ENCODE peak calls at places on chromosomes 3 and 15, in five cellular contexts. Z, V, X, F and P are unnamed samples.

GRCh38 chr3:55491296-55491816 is 4.2 kb upstream of the WNT5A start:
- DNase-seq in X (no peak), F (peak; percentile 93), Z (peak; percentile 64), V (no peak), P (no peak)

GRCh38 chr3:124560406-124561215 is 169.6 kb upstream of the UMPS start:
- DNase-seq in Z (no peak), V (no peak), F (no peak), X (no peak), P (no peak)

GRCh38 chr15:47688573-47689086 is 28.7 kb upstream of the SEMA6D start:
- DNase-seq in V (no peak), Z (no peak), F (peak; percentile 61), X (no peak), P (no peak)

GRCh38 chr3:46659285-46659684 is 34.2 kb downstream of the ALS2CL start:
- DNase-seq in V (no peak), X (no peak), Z (no peak), F (no peak), P (no peak)

GRCh38 chr15:25830844-25831443 is 32.2 kb downstream of the ATP10A start:
- DNase-seq in Z (no peak), V (no peak), F (peak; percentile 95), X (no peak), P (no peak)

GRCh38 chr15:38036790-38037338 is 102.4 kb downstream of the TMCO5A start:
- DNase-seq in X (no peak), V (no peak), Z (no peak), F (no peak), P (no peak)

GRCh38 chr15:93458567-93458966 is 369.6 kb upstream of the RGMA start:
- DNase-seq in X (no peak), F (no peak), Z (no peak), V (no peak), P (no peak)

GRCh38 chr15:51128701-51129100 is 34.0 kb upstream of the TNFAIP8L3 start:
- DNase-seq in V (no peak), Z (no peak), X (no peak), F (peak; percentile 68), P (no peak)

GRCh38 chr3:119227064-119227850 is 13.4 kb downstream of the B4GALT4 start:
- DNase-seq in V (no peak), X (no peak), Z (no peak), F (no peak), P (no peak)

GRCh38 chr15:68045289-68046265 is 8.5 kb upstream of the PIAS1 start:
- DNase-seq in F (no peak), Z (no peak), X (no peak), V (no peak), P (no peak)

DNA sequence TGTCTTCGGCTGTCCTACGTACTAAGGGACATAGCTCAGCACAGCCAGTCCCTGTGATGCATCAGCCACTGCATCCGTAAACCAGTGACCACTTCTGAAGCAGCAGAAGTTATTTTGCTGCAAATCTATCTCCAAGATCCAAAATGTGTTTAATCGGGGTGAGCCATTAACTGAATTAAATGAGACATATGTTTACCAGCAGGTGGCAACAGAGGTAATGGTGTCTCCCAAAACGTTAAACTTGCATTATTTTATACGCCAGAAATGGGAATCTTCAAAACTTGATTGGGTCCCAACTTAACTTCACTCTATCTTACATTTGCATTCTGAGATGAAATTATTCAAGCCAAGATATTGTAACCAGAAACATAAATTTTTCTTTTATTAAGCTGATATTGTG is 75.3 kb upstream of the BOC start:
- DNase-seq in X (no peak), Z (no peak), V (no peak), F (peak; percentile 56), P (no peak)
- TF ChIP-seq CTCF in X (no peak), Z (peak; percentile 50), V (peak; percentile 70), F (peak; percentile 57), P (peak; percentile 66)

DNA sequence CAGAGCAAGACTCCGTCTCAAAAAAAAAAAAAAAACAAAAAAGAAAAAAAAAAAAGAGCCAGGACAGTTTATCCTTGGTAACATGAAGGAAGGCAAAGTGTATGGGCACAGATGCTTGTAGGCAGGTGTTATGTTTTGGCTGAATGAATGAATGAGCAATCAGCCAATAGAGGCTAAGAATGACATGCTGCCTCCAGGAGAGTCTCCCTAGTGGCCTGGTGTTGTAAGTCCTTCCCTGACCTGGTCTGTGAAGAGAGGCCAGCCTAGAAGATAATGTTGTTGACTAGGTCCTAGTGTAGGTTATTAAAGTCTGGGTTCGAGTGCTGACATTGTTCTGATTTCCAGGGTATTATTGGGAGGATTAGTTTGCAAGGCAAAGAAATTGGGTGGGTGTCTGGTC is 24.9 kb downstream of the GYG1 start:
- DNase-seq in F (peak; percentile 27), V (no peak), Z (no peak), X (no peak), P (no peak)
- TF ChIP-seq CTCF in F (no peak), V (no peak), Z (no peak), X (no peak), P (no peak)

DNA sequence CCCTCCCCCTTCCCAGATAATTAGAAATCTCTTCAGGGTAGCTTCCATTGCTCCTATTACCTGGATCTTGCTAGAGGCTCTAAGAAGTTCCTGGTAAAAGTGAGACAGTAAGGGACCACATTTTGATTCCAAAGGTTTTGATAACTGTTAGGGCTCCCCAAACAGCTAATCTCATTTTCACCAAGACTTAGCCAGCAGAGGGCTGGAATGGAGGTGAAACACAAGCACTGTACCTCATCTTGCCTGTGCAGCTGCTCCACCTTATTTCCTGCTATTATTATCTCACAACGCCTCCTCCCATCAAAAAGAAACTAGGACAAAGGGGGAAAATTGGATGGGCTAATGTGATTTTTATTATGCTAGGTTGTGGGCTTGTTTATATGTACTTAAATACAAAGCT is 7.3 kb downstream of the SETD5 start:
- DNase-seq in F (no peak), Z (no peak), X (no peak), V (no peak), P (no peak)
- TF ChIP-seq CTCF in F (no peak), Z (no peak), X (no peak), V (peak; percentile 27), P (peak; percentile 19)

GRCh38 chr3:149657796-149658443 is at the start of gene WWTR1:
- DNase-seq in Z (peak; percentile 93), V (peak; percentile 95), X (peak; percentile 24), F (peak; percentile 94), P (peak; percentile 76)

GRCh38 chr3:149660462-149660861 is 2.6 kb upstream of the WWTR1 start:
- DNase-seq in V (no peak), Z (no peak), F (no peak), X (no peak), P (no peak)

GRCh38 chr3:149659173-149659468 is 1.3 kb upstream of the WWTR1 start:
- DNase-seq in V (no peak), F (peak; percentile 54), Z (no peak), X (no peak), P (no peak)

GRCh38 chr3:149657458-149657795 is 398 bp downstream of the WWTR1 start:
- DNase-seq in Z (peak; percentile 58), X (no peak), V (peak; percentile 40), F (peak; percentile 59), P (peak; percentile 42)

DNA sequence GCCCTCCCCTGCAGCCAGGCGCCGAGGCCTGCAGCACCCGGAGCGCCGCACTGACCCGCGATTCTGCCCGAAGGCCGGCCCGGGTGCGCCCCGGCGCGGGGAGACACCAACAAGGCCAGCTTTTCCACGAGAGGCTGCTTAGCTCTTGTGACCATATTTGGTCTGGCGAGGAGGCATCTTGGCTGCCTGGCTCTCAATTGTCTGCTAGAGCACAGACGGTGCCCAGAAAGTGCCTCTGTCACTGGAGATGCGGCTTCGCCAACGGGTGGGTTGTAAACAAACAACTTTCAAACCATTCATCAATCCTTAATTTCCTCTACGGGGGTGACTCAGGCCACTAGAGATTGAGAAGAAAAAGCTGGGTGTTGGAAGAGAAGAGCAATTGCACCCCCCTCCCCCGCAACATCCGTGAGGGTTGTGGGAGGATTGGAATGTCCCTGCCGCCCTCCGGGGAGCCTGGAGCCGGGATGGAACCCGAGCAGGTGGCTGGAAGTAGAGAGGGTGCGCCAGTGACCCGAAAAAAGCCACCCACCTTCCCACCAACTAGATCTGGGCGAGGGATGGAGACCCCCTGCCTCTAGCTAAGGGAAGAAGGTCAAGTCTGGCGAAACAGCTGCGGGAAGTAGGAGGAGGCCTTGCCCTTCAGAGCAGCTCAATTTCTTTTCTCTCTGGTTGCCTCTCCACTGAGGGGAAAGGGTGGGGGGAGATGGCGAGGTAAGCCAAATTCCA is 783 bp upstream of the WWTR1 start:
- DNase-seq in F (peak; percentile 87), V (peak; percentile 77), X (no peak), Z (peak; percentile 81), P (no peak)
- TF ChIP-seq CTCF in F (peak; percentile 11), V (peak; percentile 41), X (no peak), Z (no peak), P (no peak)

GRCh38 chr15:26838742-26839460 is 28.0 kb upstream of the GABRA5 start:
- DNase-seq in Z (no peak), X (no peak), V (no peak), F (no peak), P (peak; percentile 18)
- TF ChIP-seq CTCF in Z (peak; percentile 19), X (no peak), V (peak; percentile 46), F (peak; percentile 25), P (peak; percentile 69)

GRCh38 chr3:4981688-4982494 is 2.7 kb downstream of the BHLHE40 start:
- DNase-seq in Z (peak; percentile 57), V (no peak), X (no peak), F (peak; percentile 88), P (no peak)
- TF ChIP-seq CTCF in Z (peak; percentile 84), V (peak; percentile 63), X (no peak), F (peak; percentile 53), P (peak; percentile 43)

DNA sequence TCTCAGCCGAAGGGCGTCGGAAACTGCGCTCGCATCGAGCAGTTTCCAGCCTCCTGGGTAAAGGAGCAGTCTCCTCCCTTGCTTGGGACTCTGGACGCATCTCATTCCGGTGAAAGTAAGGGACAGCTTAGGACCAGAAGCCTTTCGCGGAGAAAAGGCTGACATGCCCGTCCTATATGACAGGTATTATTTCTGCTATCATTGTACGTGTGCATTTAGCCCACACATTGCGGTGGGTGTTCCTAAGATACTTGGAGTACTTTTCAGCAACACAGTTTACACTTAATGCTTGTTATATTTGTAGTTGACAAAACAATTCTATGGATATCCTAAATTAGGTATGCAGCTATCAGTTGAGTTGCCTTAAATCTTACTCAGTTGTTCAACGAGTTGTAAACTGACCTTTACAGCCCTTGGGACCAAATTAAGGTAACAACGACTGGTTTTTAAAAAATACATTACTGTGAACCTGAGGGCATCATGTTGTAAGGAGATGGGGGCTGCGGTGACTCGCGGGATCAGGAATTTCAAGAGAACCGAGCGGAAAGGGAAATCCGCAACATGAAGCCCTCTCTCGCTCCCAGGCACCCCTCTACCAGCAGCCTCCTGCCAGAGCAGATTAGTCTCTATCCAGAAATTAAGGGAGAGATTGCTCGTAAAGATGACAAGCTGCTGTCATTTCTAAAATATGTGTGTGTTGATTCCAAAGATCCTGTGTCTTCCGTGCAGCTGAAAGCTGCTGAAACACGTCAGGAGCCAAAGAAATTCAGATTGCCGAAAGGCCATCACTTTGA is 632 bp upstream of the COPS2 start:
- DNase-seq in Z (peak; percentile 33), X (no peak), V (no peak), F (peak; percentile 30), P (no peak)
- TF ChIP-seq CTCF in Z (no peak), X (no peak), V (no peak), F (no peak), P (no peak)

DNA sequence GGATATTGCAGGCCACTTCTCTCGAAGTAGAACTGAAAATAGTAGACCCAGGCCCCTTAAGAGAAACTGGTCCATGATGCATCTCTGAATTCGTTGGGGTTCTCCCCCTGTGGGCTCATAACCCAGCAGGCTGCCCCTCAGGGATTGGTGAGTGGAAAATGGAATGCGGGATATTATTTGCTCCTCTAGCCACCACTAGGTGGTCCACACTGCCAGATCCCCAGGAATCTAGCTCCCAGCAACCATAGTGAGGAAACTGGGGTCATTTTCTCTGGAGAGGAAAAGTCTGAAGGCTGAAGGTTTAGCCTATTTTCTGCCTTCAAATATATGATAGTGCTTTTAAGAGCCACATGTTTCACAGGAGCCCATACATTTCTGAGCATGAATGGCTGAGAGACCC is 6.7 kb downstream of the CX3CR1 start:
- DNase-seq in X (no peak), F (no peak), Z (no peak), V (no peak), P (no peak)
- TF ChIP-seq CTCF in X (no peak), F (peak; percentile 19), Z (no peak), V (no peak), P (no peak)